ENCODE peak calls at places on chromosomes 11 and 22, in seven cellular contexts. W is AG09309, J is transverse colon, C is astrocyte of the cerebellum, Z is foreskin fibroblast, M is tibial nerve, I is neural progenitor cell. D is an unnamed sample.

GRCh38 chr11:73087730-73088129 is 54.4 kb downstream of the FCHSD2 start:
- DNase-seq in W (no peak), J (no peak), C (no peak), Z (peak; percentile 27), M (no peak), I (no peak), D (no peak)

GRCh38 chr11:35928688-35929087 is 15.2 kb upstream of the LDLRAD3 start:
- DNase-seq in W (no peak), J (no peak), C (no peak), Z (no peak), M (no peak), I (no peak), D (no peak)

GRCh38 chr11:122709042-122709760 is 53.7 kb downstream of the UBASH3B start:
- DNase-seq in W (no peak), J (no peak), C (no peak), Z (peak; percentile 93), M (no peak), I (no peak), D (no peak)

GRCh38 chr11:116461789-116462188 is 311.0 kb downstream of the BUD13 start:
- DNase-seq in W (no peak), J (no peak), C (no peak), Z (no peak), M (no peak), I (peak; percentile 28), D (no peak)

GRCh38 chr11:13055200-13055599 is 46.1 kb downstream of the RASSF10 start:
- DNase-seq in W (no peak), J (no peak), C (no peak), Z (no peak), M (no peak), I (no peak), D (no peak)

GRCh38 chr11:60928563-60929001 is 4.3 kb downstream of the TMEM132A start:
- DNase-seq in W (no peak), J (no peak), C (no peak), Z (no peak), M (no peak), I (no peak), D (no peak)

GRCh38 chr11:125587480-125587879 is 5.2 kb upstream of the STT3A start:
- DNase-seq in W (no peak), J (no peak), C (no peak), Z (peak; percentile 9), M (no peak), I (no peak), D (no peak)

GRCh38 chr11:11813288-11813962 is 28.3 kb upstream of the USP47 start:
- DNase-seq in W (peak; percentile 90), J (peak; percentile 24), C (peak; percentile 82), Z (peak; percentile 96), M (no peak), I (no peak), D (peak; percentile 76)

GRCh38 chr11:119488256-119488995 is 65.5 kb upstream of the THY1 start:
- DNase-seq in W (no peak), J (no peak), C (no peak), Z (no peak), M (no peak), I (no peak), D (no peak)

GRCh38 chr11:46296520-46297448 is 19.3 kb downstream of the CREB3L1 start:
- DNase-seq in W (peak; percentile 73), J (no peak), C (peak; percentile 90), Z (peak; percentile 86), M (no peak), I (peak; percentile 92), D (peak; percentile 77)

GRCh38 chr22:39859903-39860588 is 33.5 kb downstream of the ENTHD1 start:
- DNase-seq in W (no peak), J (no peak), C (no peak), Z (no peak), M (no peak), I (no peak), D (no peak)

GRCh38 chr22:37906364-37907008 is 389 bp downstream of the MICALL1 start:
- DNase-seq in W (no peak), J (peak; percentile 51), C (no peak), Z (peak; percentile 52), M (no peak), I (peak; percentile 55), D (no peak)

GRCh38 chr11:125552927-125553326 is 16.4 kb upstream of the EI24 start:
- DNase-seq in W (no peak), J (no peak), C (no peak), Z (no peak), M (no peak), I (no peak), D (no peak)

GRCh38 chr11:6604081-6604626 is 580 bp downstream of the ILK start:
- DNase-seq in W (peak; percentile 28), J (peak; percentile 57), C (peak; percentile 37), Z (peak; percentile 81), M (peak; percentile 38), I (peak; percentile 67), D (peak; percentile 36)

GRCh38 chr22:31490496-31490925 is 869 bp upstream of the EIF4ENIF1 start:
- DNase-seq in W (no peak), J (peak; percentile 78), C (peak; percentile 31), Z (peak; percentile 80), M (no peak), I (peak; percentile 43), D (peak; percentile 14)

GRCh38 chr11:64144587-64145295 is 21.2 kb downstream of the MACROD1 start:
- DNase-seq in W (no peak), J (no peak), C (no peak), Z (no peak), M (no peak), I (no peak), D (no peak)

GRCh38 chr11:10428453-10428852 is 26.6 kb upstream of the AMPD3 start:
- DNase-seq in W (no peak), J (no peak), C (no peak), Z (no peak), M (no peak), I (no peak), D (no peak)

GRCh38 chr11:45233804-45234170 is 52.4 kb downstream of the SYT13 start:
- DNase-seq in W (no peak), J (no peak), C (no peak), Z (no peak), M (no peak), I (no peak), D (no peak)
- TF ChIP-seq CTCF in W (no peak), J (no peak), C (no peak), Z (no peak), M (no peak), I (peak; percentile 0), D (no peak)

DNA sequence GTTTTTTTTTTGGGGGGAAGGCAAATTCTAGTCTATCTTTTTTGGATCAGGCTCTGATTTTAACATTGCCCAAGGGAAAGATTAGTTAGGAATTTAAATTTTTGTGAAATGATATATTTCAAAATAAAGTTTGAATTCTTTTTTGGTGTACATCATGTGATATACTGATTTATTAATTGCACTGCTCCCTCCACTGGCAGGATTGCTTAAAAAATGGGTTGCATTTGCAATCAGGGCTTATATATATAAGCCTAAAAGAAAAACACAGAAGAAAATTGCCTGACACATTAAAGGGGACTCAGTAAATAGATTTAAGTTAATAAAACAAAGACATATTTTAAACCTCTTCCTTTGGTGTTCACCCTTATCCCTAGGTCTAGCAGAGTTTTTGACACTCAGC is 1.2 kb downstream of the DYNC2H1 start:
- DNase-seq in W (no peak), J (no peak), C (peak; percentile 27), Z (peak; percentile 73), M (no peak), I (no peak), D (no peak)
- TF ChIP-seq CTCF in W (peak; percentile 46), J (no peak), C (peak; percentile 43), Z (peak; percentile 37), M (no peak), I (peak; percentile 8), D (peak; percentile 41)

GRCh38 chr11:77058900-77059299 is 7.9 kb upstream of the CAPN5 start:
- DNase-seq in W (no peak), J (no peak), C (no peak), Z (no peak), M (no peak), I (no peak), D (no peak)
- TF ChIP-seq CTCF in W (no peak), J (no peak), C (no peak), Z (no peak), M (no peak), I (no peak), D (no peak)

GRCh38 chr11:44791546-44791945 is 64.8 kb downstream of the TSPAN18 start:
- DNase-seq in W (no peak), J (no peak), C (no peak), Z (no peak), M (no peak), I (no peak), D (no peak)
- TF ChIP-seq CTCF in W (no peak), J (no peak), C (no peak), Z (no peak), M (no peak), I (no peak), D (no peak)

DNA sequence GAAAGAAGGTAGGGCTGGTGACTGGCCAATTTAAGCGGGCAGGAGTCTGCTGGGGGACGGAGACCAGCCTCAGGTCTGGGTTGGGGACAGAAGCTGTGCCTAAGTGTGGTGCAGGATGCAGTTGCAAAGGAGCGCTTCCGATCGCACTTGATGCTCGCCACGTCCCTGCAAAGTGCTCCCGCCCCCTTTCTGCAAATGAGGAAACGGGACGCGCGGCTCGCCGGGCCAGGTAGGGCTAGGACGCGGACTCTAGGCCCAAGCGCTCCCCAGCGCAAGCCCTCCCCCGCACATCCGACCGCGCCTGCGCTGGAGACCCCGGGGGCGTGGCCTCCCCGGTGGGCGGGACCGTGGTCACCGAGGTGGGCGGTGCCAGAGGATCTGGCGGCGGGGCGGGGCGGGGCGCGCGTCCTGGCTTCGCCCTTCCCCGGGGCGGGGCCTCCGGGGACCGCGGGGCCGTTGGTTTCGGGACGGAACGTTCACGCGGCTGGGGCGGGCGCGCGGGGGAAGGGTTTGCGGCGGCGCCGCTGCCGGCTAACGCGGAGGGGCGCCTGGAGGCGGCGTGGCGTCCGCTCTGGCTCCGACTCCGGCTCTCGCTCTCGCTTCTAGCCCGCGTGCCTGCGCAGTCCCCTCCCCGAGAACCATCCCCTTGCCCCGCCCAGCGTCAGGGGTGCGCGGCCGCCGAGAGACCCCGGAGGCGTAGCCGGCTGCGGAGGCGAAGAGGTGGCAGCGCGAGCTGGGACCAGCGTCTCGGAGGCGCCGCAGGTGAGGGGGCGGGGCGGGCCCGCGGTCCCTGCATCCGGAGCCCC is at the start of gene FAM118A:
- DNase-seq in W (peak; percentile 38), J (peak; percentile 97), C (peak; percentile 70), Z (peak; percentile 97), M (peak; percentile 91), I (peak; percentile 97), D (peak; percentile 73)
- TF ChIP-seq CTCF in W (no peak), J (no peak), C (no peak), Z (no peak), M (peak; percentile 15), I (no peak), D (no peak)